ENCODE peak calls at places on chromosomes 3 and 15, in four cellular contexts. D is NCI-H1092; V is GM03348; L is stimulated activated CD8-positive, alpha-beta memory T cell treated with anti-CD3 and anti-CD28 coated beads, Interleukin-4, amount 100 ng/mL, for 48 hours. A is an unnamed sample.

GRCh38 chr3:120438971-120439370 is 11.8 kb downstream of the FSTL1 start:
- DNase-seq in D (no peak), L (no peak), V (peak; percentile 67), A (peak; percentile 58)

GRCh38 chr3:178785961-178786360 is 249.7 kb downstream of the KCNMB2 start:
- DNase-seq in L (no peak), V (no peak), D (no peak), A (no peak)

GRCh38 chr15:100812802-100813201 is 66.8 kb upstream of the ALDH1A3 start:
- DNase-seq in L (no peak), D (no peak), V (no peak), A (no peak)

GRCh38 chr3:66355394-66355793 is 134.6 kb downstream of the SLC25A26 start:
- DNase-seq in V (no peak), L (no peak), D (no peak), A (no peak)

GRCh38 chr15:85479071-85479647 is 98.8 kb downstream of the AKAP13 start:
- DNase-seq in D (no peak), V (peak; percentile 75), L (no peak), A (peak; percentile 43)

GRCh38 chr3:192408007-192408655 is 319.2 kb downstream of the FGF12 start:
- DNase-seq in D (no peak), V (peak; percentile 13), L (no peak), A (peak; percentile 5)

GRCh38 chr3:82496890-82497560 is 735.6 kb upstream of the GBE1 start:
- DNase-seq in L (no peak), D (no peak), V (no peak), A (no peak)

GRCh38 chr3:128679338-128679737 is 28.7 kb upstream of the RPN1 start:
- DNase-seq in V (no peak), D (no peak), L (no peak), A (no peak)

GRCh38 chr3:93969443-93969842 is 4.3 kb downstream of the PROS1 start:
- DNase-seq in V (peak; percentile 19), L (no peak), D (no peak), A (peak; percentile 50)

GRCh38 chr3:30493912-30494311 is 112.5 kb upstream of the TGFBR2 start:
- DNase-seq in D (no peak), V (peak; percentile 39), L (no peak), A (no peak)

GRCh38 chr3:139388961-139389551 is 391 bp downstream of the COPB2 start:
- DNase-seq in L (no peak), V (peak; percentile 13), D (no peak), A (no peak)

GRCh38 chr15:48929611-48930170 is 34.0 kb downstream of the SHC4 start:
- DNase-seq in D (no peak), L (no peak), V (no peak), A (no peak)

GRCh38 chr15:94205366-94205765 is 26.0 kb upstream of the MCTP2 start:
- DNase-seq in L (no peak), D (no peak), V (no peak), A (no peak)

GRCh38 chr3:146589899-146590508 is 15.1 kb downstream of the PLSCR5 start:
- DNase-seq in D (peak; percentile 11), L (no peak), V (peak; percentile 55), A (peak; percentile 18)

GRCh38 chr3:108221403-108221802 is 821 bp downstream of the IFT57 start:
- DNase-seq in D (no peak), L (no peak), V (no peak), A (no peak)

A was measured in AG08396.